ENCODE peak calls at places on chromosomes 16 and 17, in ten cellular contexts. V is colonic mucosa; I is PC-3; O is cardiac muscle cell; F is H7; G is CD8-positive, alpha-beta memory T cell; R is testis; T is right lobe of liver; J is tibial artery; M is body of pancreas. X is an unnamed sample. For H3K36me3, the result is how much of the 10 kb centered on the place peaks cover.

GRCh38 chr16:19708498-19709205 is 9.4 kb downstream of the KNOP1 start:
- DNase-seq in G (no peak), I (no peak), J (no peak), T (no peak), M (no peak), F (peak), V (no peak), R (no peak), O (no peak), X (no peak)

GRCh38 chr16:27977966-27978365 is 85.5 kb downstream of the GSG1L start:
- DNase-seq in F (no peak), R (no peak), V (no peak), J (no peak), M (no peak), T (no peak), I (no peak), O (no peak), G (no peak), X (no peak)

GRCh38 chr16:66278604-66279262 is 87.8 kb upstream of the CDH5 start:
- DNase-seq in M (no peak), J (no peak), T (no peak), I (peak), O (no peak), G (no peak), R (no peak), F (no peak), V (no peak), X (no peak)

GRCh38 chr17:13931111-13931526 is 138.2 kb upstream of the COX10 start:
- DNase-seq in J (no peak), T (no peak), M (no peak), O (no peak), F (no peak), G (no peak), R (no peak), V (peak), I (peak), X (peak)

GRCh38 chr17:66667491-66668030 is 167.4 kb upstream of the CACNG5 start:
- DNase-seq in R (no peak), G (peak), J (no peak), I (no peak), O (no peak), T (no peak), V (no peak), F (no peak), M (no peak), X (no peak)

GRCh38 chr16:17963185-17963836 is 373.2 kb downstream of the NPIPA8 start:
- DNase-seq in I (no peak), V (no peak), J (no peak), F (no peak), O (no peak), R (no peak), T (no peak), G (no peak), M (no peak), X (no peak)

GRCh38 chr17:364766-365165 is 12.2 kb upstream of the RPH3AL start:
- DNase-seq in F (peak), I (no peak), R (no peak), G (no peak), J (no peak), V (no peak), O (no peak), T (no peak), M (no peak), X (no peak)

GRCh38 chr17:74063439-74063838 is 140.0 kb upstream of the RPL38 start:
- DNase-seq in T (no peak), V (no peak), F (no peak), I (no peak), O (no peak), R (no peak), G (no peak), J (no peak), M (no peak), X (no peak)

GRCh38 chr17:75725504-75725903 is 4.2 kb downstream of the ITGB4 start:
- DNase-seq in V (no peak), R (no peak), T (no peak), I (no peak), M (no peak), F (no peak), O (no peak), G (no peak), J (no peak), X (no peak)

GRCh38 chr17:29828676-29829291 is 101.2 kb downstream of the SSH2 start:
- DNase-seq in M (no peak), J (no peak), T (no peak), V (no peak), O (no peak), R (no peak), F (no peak), G (no peak), I (no peak), X (no peak)

GRCh38 chr17:69314246-69315030 is 12.5 kb downstream of the ABCA5 start:
- DNase-seq in O (no peak), J (no peak), M (no peak), F (no peak), V (no peak), R (no peak), I (no peak), T (no peak), G (no peak), X (no peak)

GRCh38 chr17:82752371-82753200 is 721 bp downstream of the TBCD start:
- DNase-seq in G (no peak), J (no peak), F (peak), I (no peak), T (peak), R (peak), V (peak), O (peak), M (no peak), X (peak)

GRCh38 chr17:61072648-61073047 is 327.0 kb upstream of the TBX2 start:
- DNase-seq in V (no peak), R (no peak), I (no peak), M (no peak), F (no peak), G (no peak), O (no peak), T (no peak), J (no peak), X (no peak)

DNA sequence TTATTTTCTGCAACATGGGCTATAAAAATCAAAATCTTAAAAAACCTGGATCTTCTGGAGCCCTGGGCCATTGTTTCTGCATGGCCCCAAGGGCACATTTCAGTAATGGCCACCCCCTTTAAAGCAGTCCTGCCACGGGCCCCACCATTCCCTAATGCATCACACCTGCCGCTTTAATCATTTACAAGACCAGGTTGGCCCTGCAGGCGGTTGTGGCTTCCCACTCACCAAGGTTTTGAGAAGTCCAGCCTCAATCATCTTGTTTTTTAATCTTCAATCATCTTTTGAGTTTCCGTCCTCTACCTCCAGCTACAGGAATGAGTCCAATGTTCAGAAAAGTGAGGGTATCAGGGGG is 20.3 kb upstream of the NUP93 start:
- DNase-seq in J (no peak), G (no peak), M (no peak), I (no peak), R (no peak), F (no peak), V (no peak), O (no peak), T (no peak), X (no peak)
- H3K4me3 ChIP-seq in J (no peak), G (peak), M (no peak), I (no peak), R (no peak), F (no peak), V (no peak), O (no peak), T (no peak), X (no peak)

GRCh38 chr17:3870871-3871306 is 22.0 kb downstream of the CAMKK1 start:
- DNase-seq in G (peak), J (no peak), T (no peak), V (peak), F (no peak), O (peak), I (no peak), M (peak), R (peak), X (peak)
- H3K36me3 ChIP-seq in G (under half), J (under half), T (under half), V (under half), F (under half), O (under half), I (under half), M (under half), R (under half), X (under half)

GRCh38 chr17:79800325-79801155 is 3.7 kb upstream of the CBX8 start:
- DNase-seq in J (no peak), T (no peak), R (no peak), F (peak), O (no peak), G (no peak), I (peak), M (no peak), V (peak), X (no peak)

GRCh38 chr17:79802039-79802735 is 5.3 kb upstream of the CBX8 start:
- DNase-seq in J (no peak), R (no peak), O (no peak), M (no peak), I (no peak), V (no peak), G (no peak), T (no peak), F (no peak), X (no peak)

GRCh38 chr17:79802736-79803420 is 6.0 kb upstream of the CBX8 start:
- DNase-seq in I (no peak), O (no peak), V (no peak), R (no peak), G (no peak), T (no peak), J (no peak), M (peak), F (peak), X (no peak)

GRCh38 chr17:79799538-79800324 is 2.9 kb upstream of the CBX8 start:
- DNase-seq in M (no peak), T (no peak), O (no peak), V (no peak), J (no peak), G (no peak), I (no peak), F (peak), R (no peak), X (no peak)

DNA sequence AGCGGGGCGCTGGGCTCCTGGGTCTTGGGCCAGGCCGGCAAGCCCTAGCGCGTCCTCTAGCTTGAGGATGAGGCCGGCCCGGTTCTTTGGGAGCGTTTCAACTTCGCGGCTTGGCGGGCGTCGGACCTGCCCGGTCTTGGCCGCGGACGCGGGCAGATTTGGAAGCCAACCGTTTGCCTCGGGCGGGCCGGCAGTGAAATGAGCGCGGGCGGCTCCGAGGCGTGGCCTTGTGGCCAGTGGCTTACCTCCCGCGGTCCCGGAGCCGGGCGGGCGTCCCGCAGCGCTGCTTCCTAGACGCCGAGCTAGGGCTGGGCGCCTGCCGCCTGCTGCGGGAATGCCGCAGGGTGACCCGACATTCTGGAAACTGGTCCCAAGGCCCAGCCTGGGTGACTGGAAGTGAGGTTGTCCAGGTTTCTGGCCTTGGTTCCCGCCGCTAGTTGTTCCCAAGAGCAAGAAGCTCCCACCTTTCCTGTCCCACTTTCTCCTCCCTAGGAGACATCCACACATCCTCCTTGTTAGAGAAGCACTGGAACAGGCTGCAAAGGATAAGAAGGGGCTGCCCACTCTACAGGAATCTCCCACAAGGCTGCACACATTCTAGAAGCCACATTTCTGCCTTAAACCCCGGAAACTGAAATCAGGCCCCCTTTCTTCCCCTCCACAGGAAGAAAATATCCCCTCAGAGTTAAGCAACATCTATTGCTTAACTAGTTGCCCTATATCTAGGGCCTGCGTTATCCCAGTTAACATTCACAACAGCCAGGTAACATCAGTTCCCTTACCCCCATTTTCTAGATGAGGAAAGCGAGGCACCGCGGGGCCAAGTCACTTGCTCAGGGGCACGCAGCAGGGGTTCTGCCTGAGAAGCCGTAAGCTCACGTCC is 4.5 kb upstream of the CBX8 start:
- DNase-seq in V (no peak), R (no peak), M (peak), I (peak), J (no peak), O (no peak), T (no peak), G (no peak), F (peak), X (peak)
- H3K4me3 ChIP-seq in V (peak), R (no peak), M (no peak), I (peak), J (no peak), O (peak), T (no peak), G (no peak), F (peak), X (no peak)

GRCh38 chr16:1502092-1503004 is 9.2 kb downstream of the TELO2 start:
- DNase-seq in T (no peak), F (no peak), G (no peak), R (no peak), I (no peak), V (no peak), M (no peak), O (no peak), J (no peak), X (no peak)
- H3K36me3 ChIP-seq in T (under half), F (under half), G (under half), R (under half), I (under half), V (under half), M (under half), O (under half), J (half or more), X (under half)

GRCh38 chr17:52606590-52606989 is 448.1 kb upstream of the CA10 start:
- DNase-seq in F (no peak), R (no peak), I (no peak), M (no peak), T (no peak), O (no peak), G (no peak), V (no peak), J (no peak), X (no peak)

GRCh38 chr17:52604105-52604504 is 445.6 kb upstream of the CA10 start:
- DNase-seq in I (no peak), G (no peak), J (no peak), O (no peak), F (no peak), T (no peak), V (no peak), M (no peak), R (peak), X (no peak)

GRCh38 chr17:52606098-52606497 is 447.6 kb upstream of the CA10 start:
- DNase-seq in V (no peak), I (peak), M (no peak), J (no peak), O (no peak), T (no peak), R (no peak), G (no peak), F (no peak), X (no peak)
- H3K4me3 ChIP-seq in V (no peak), I (no peak), M (no peak), J (no peak), O (no peak), T (no peak), R (no peak), G (no peak), F (no peak), X (no peak)

GRCh38 chr16:88811600-88811849 is 203 bp downstream of the APRT start:
- DNase-seq in O (no peak), J (no peak), T (no peak), V (no peak), M (no peak), F (no peak), G (no peak), I (no peak), R (no peak), X (no peak)
- H3K36me3 ChIP-seq in O (under half), J (under half), T (under half), V (under half), M (under half), F (under half), G (under half), I (under half), R (under half), X (under half)

DNA sequence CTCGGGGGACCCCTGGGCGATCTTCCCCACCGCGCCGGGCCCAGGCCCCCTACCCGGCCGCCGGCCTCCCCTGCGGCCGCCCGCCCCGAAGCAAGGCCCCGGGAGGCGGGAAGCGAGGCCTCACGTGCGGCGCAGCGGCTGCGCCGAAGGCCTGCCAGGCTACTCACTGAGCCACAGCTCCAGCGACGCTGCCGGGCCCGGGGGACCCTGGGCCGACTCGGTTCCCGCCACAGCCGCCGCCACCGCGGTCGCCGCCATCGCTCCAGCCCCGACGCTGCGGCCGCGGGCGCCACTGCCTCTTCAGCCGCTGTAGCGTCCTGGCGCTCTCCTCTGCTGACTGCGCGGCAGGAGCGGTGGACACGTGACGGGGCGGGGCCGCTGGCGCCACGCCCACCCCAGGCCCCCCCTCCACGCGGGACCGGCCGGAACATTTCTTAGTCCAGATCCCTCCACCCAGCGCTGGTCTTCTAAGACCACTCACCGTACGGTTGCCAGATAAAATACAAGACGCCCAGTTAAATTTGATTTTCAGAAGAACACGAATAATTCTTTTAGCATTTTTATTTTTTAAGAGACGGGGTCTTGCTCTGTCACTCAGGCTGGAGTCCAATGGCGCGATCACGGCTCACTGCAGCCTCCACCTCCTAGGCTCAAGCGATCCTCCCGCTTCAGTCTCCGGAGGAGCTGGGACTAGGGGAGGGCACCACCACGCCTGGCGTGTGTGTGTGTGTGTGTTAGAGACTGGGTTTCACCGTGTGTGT is at the start of gene GGA2:
- DNase-seq in R (peak), M (peak), T (peak), J (peak), F (peak), I (peak), O (peak), G (peak), V (peak), X (peak)
- H3K4me3 ChIP-seq in R (peak), M (peak), T (peak), J (peak), F (peak), I (peak), O (peak), G (peak), V (peak), X (peak)

GRCh38 chr16:85678821-85679220 is 9.9 kb downstream of the GINS2 start:
- DNase-seq in I (no peak), O (no peak), M (no peak), F (no peak), R (no peak), G (no peak), T (no peak), V (no peak), J (no peak), X (peak)

GRCh38 chr16:85681255-85681654 is 7.5 kb downstream of the GINS2 start:
- DNase-seq in R (no peak), J (no peak), G (no peak), O (no peak), M (no peak), I (no peak), V (no peak), F (no peak), T (peak), X (peak)

GRCh38 chr16:85680352-85680944 is 8.3 kb downstream of the GINS2 start:
- DNase-seq in M (no peak), G (no peak), I (no peak), J (no peak), R (no peak), O (no peak), F (no peak), T (no peak), V (no peak), X (peak)

GRCh38 chr16:85678016-85678415 is 10.7 kb downstream of the GINS2 start:
- DNase-seq in R (no peak), T (no peak), J (no peak), F (no peak), G (no peak), O (no peak), M (no peak), V (no peak), I (no peak), X (peak)

DNA sequence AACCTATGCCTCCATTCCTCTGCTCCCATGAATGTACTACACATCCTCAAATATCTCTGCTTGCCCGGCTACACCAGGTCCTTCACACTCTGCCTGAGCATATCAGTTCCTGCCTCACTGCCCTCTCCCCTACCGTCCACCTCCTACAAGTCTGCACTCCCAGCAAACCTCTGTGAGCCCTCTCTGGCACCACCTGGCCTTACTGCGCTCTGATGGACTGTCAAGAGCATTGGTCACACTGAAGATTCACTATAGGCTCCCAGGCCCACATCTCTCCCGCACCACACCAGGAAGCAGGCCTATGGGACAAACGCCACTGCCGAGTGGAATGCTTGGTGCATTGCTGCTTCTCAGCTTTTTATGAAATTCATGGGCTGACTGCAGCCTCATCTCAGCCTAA is 8.9 kb downstream of the GINS2 start:
- DNase-seq in M (no peak), F (no peak), I (no peak), J (no peak), O (no peak), G (no peak), R (no peak), V (no peak), T (no peak), X (no peak)
- H3K36me3 ChIP-seq in M (under half), F (under half), I (under half), J (under half), O (under half), G (under half), R (under half), V (under half), T (under half), X (under half)

X was measured in mucosa of descending colon.